ENCODE peak calls at places on chromosomes 11 and 22, in five cellular contexts. Y is CD8-positive, alpha-beta memory T cell; R is heart left ventricle; H is K562; F is ascending aorta. T is an unnamed sample.

GRCh38 chr11:28702871-28703270 is 594.7 kb downstream of the METTL15 start:
- DNase-seq in Y (no peak), R (no peak), H (no peak), F (no peak), T (peak)

GRCh38 chr22:41608386-41608785 is 12.5 kb downstream of the DESI1 start:
- DNase-seq in Y (no peak), R (no peak), H (no peak), F (no peak), T (no peak)

GRCh38 chr11:122261546-122261945 is 145.5 kb upstream of the BLID start:
- DNase-seq in Y (no peak), R (no peak), H (no peak), F (no peak), T (no peak)

GRCh38 chr22:24580276-24580675 is 12.6 kb downstream of the LRRC75B start:
- DNase-seq in Y (no peak), R (no peak), H (no peak), F (no peak), T (peak)

GRCh38 chr11:69358398-69359080 is 64.6 kb downstream of the MYEOV start:
- DNase-seq in Y (no peak), R (no peak), H (no peak), F (no peak), T (no peak)

GRCh38 chr22:38720350-38720749 is 14.6 kb downstream of the GTPBP1 start:
- DNase-seq in Y (no peak), R (no peak), H (no peak), F (no peak), T (no peak)

GRCh38 chr11:76284161-76284560 is 77.9 kb upstream of the WNT11 start:
- DNase-seq in Y (no peak), R (no peak), H (no peak), F (no peak), T (no peak)

GRCh38 chr22:42686756-42687491 is 33.7 kb downstream of the A4GALT start:
- DNase-seq in Y (no peak), R (no peak), H (no peak), F (no peak), T (no peak)

GRCh38 chr11:692824-693414 is 2.1 kb downstream of the DEAF1 start:
- DNase-seq in Y (no peak), R (no peak), H (no peak), F (no peak), T (no peak)

GRCh38 chr11:126422446-126422845 is 67.0 kb downstream of the ST3GAL4 start:
- DNase-seq in Y (no peak), R (no peak), H (no peak), F (no peak), T (no peak)

GRCh38 chr11:92580931-92581330 is 356.3 kb downstream of the FAT3 start:
- DNase-seq in Y (no peak), R (no peak), H (no peak), F (no peak), T (no peak)

GRCh38 chr22:35021166-35021565 is 44.8 kb upstream of the ISX start:
- DNase-seq in Y (no peak), R (no peak), H (no peak), F (no peak), T (no peak)

GRCh38 chr11:64400096-64400495 is 41.1 kb downstream of the RPS6KA4 start:
- DNase-seq in Y (no peak), R (no peak), H (peak), F (no peak), T (peak)

GRCh38 chr22:22944268-22944985 is 56.8 kb downstream of the IGLL5 start:
- DNase-seq in Y (no peak), R (no peak), H (peak), F (no peak), T (no peak)

GRCh38 chr22:44107341-44107740 is 73.4 kb upstream of the PARVG start:
- DNase-seq in Y (no peak), R (no peak), H (no peak), F (no peak), T (no peak)

GRCh38 chr11:64226507-64227051 is 505 bp downstream of the NUDT22 start:
- DNase-seq in Y (peak), R (peak), H (peak), F (peak), T (no peak)

GRCh38 chr11:44611687-44612437 is 46.4 kb downstream of the CD82 start:
- DNase-seq in Y (peak), R (peak), H (no peak), F (no peak), T (no peak)

GRCh38 chr11:62602141-62603071 is 741 bp upstream of the MTA2 start:
- DNase-seq in Y (peak), R (peak), H (peak), F (no peak), T (peak)

GRCh38 chr11:123357353-123357989 is 72.6 kb upstream of the GRAMD1B start:
- DNase-seq in Y (no peak), R (no peak), H (no peak), F (no peak), T (no peak)

GRCh38 chr22:20237480-20238440 is 30.4 kb downstream of the RTN4R start:
- DNase-seq in Y (peak), R (no peak), H (no peak), F (no peak), T (no peak)

GRCh38 chr11:35394941-35395340 is 24.4 kb downstream of the SLC1A2 start:
- DNase-seq in Y (no peak), R (no peak), H (no peak), F (no peak), T (no peak)

GRCh38 chr22:39251762-39252460 is 7.1 kb upstream of the PDGFB start:
- DNase-seq in Y (no peak), R (no peak), H (no peak), F (no peak), T (no peak)

GRCh38 chr11:843818-844692 is 1.4 kb downstream of the TSPAN4 start:
- DNase-seq in Y (no peak), R (peak), H (peak), F (peak), T (peak)

GRCh38 chr11:81725691-81726090 is 1008.0 kb downstream of the FAM181B start:
- DNase-seq in Y (no peak), R (no peak), H (no peak), F (no peak), T (no peak)

DNA sequence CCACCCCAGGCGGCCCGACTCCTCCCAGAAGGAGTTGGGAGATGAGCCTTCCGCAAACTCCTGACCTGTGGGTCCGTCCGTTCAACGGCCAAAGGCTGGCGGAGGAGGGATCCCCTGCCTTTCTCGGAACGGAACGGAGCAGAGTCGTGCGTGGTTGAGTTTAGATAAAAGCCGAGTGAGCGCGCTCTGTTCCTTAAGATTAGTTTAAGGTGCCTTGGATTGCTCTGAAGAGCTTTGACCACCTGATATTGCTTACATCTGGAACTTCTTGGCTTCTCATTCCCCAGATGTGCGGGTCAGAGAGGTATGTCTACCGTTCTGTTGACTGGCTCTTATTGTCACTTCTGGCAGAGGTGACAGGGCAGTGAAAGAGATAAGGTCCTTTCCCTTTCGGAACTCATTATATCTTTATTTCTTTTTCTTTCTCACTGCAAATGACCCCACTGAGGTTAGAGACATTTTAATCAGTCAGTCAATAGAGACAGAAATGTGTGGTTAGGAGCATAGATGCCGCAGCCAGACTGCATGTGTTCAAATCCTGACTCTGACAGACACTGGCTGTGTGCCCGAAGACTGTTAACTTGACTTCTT is at the start of gene TRIM6:
- DNase-seq in Y (no peak), R (peak), H (peak), F (no peak), T (peak)
- H3K27ac ChIP-seq in Y (no peak), R (peak), H (peak), F (peak), T (peak)

DNA sequence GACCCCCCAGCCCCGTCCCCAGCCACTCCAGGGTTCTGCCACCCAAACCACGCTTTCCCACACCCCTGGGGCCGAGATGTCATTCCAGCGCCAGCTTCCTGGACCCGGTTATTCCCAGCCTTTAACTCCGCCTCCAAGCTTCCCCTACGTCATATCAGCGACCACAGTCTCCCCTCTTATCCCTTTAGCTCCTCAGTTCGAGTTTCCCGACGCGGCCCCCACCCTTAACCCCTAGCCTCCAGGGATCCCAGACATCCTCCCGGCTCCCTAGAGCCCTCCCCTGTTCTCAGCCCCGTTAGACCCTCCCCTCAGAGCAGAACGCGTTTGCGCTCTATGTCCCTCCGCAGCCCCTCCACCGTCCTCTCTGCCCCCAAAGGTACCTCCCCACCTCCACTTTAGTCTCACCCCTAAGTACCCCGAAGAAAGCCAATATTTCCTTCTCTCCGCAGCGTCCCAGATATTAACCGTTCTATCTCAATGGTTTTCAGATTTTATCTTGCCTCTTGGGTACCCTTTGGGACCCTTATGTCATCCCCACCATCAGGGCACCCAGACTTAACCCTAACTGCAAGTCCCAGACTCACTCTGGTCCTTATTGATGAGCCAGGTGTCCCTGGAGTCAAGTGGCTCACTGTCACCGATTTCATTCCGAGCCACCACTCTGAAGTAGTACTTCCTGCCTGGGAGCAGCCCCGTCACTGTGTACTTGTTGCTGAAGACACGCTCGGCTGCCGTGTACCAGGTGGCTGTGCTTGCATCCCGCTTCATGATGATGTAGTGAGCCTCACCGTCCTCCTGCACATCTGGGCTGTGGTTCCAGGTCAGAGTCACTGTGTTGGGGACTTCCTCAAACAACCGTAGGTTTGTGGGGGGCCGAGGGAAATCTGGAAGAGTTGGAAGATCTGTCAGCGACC is 8.0 kb downstream of the TMEM86A start:
- DNase-seq in Y (peak), R (peak), H (no peak), F (no peak), T (no peak)
- H3K27ac ChIP-seq in Y (peak), R (peak), H (no peak), F (peak), T (no peak)

GRCh38 chr11:10505278-10506012 is 35.5 kb downstream of the RNF141 start:
- DNase-seq in Y (no peak), R (no peak), H (no peak), F (no peak), T (no peak)
- H3K27ac ChIP-seq in Y (no peak), R (no peak), H (no peak), F (no peak), T (no peak)

GRCh38 chr11:65435330-65435931 is 12.8 kb downstream of the NEAT1 start:
- DNase-seq in Y (no peak), R (peak), H (no peak), F (no peak), T (no peak)
- H3K27ac ChIP-seq in Y (no peak), R (peak), H (no peak), F (no peak), T (peak)

DNA sequence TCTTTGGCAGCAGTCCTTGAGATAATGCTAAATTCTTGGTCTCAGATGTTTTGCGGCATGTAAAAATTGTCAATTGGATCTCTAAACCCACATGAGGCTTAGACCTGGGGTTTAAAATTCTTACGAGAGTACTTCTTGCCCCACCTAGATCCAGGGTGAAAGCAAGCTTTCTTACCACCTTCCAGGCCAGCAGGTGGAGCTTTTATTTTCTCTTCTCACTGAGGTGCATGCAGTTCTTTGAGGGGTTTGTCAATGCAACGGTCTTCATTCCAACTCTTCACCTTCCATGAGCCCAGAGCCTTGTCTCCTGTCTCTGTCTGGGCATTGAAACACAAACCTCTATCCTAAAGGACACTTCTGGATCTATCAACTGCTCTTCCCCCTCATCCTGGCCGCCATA is 154.1 kb downstream of the MYO18B start:
- DNase-seq in Y (no peak), R (no peak), H (no peak), F (no peak), T (no peak)
- H3K27ac ChIP-seq in Y (no peak), R (no peak), H (no peak), F (no peak), T (no peak)

T was measured in RWPE1.